ENCODE peak calls at places on chromosomes 2 and 18, in ten cellular contexts. A is neural progenitor cell, U is mammary epithelial cell, L is fibroblast of lung, X is MM.1S, K is HepG2, Z is astrocyte, V is H1, O is GM23248, J is DND-41. M is an unnamed sample. For H3K9me3, the result is how much of the 10 kb centered on the place peaks cover.

GRCh38 chr18:48371854-48372598 is 37.2 kb downstream of the ZBTB7C start:
- DNase-seq in A (no peak), U (no peak), L (no peak), X (no peak), K (no peak), Z (no peak), V (no peak), O (no peak), J (no peak), M (no peak)

GRCh38 chr2:66509326-66509811 is 74.4 kb downstream of the MEIS1 start:
- DNase-seq in A (no peak), U (peak), L (no peak), X (no peak), K (no peak), Z (peak), V (no peak), O (peak), J (no peak), M (peak)

GRCh38 chr2:43480874-43481273 is 115.0 kb downstream of the THADA start:
- DNase-seq in A (no peak), U (no peak), L (no peak), X (no peak), K (no peak), Z (peak), V (no peak), O (no peak), J (no peak), M (no peak)

GRCh38 chr18:29309352-29309751 is 1132.4 kb upstream of the CDH2 start:
- DNase-seq in A (no peak), U (no peak), L (no peak), X (no peak), K (no peak), Z (no peak), V (no peak), O (no peak), J (no peak), M (no peak)

GRCh38 chr2:88059979-88060906 is 4.7 kb upstream of the KRCC1 start:
- DNase-seq in A (peak), U (peak), L (peak), X (peak), K (peak), Z (peak), V (no peak), O (peak), J (peak), M (peak)

GRCh38 chr2:170005702-170006101 is 172.2 kb upstream of the MYO3B start:
- DNase-seq in A (peak), U (peak), L (no peak), X (no peak), K (no peak), Z (no peak), V (no peak), O (no peak), J (no peak), M (no peak)

GRCh38 chr2:186913870-186914269 is 64.9 kb upstream of the ZSWIM2 start:
- DNase-seq in A (no peak), U (no peak), L (no peak), X (peak), K (no peak), Z (no peak), V (no peak), O (no peak), J (no peak), M (no peak)

GRCh38 chr2:240903191-240904060 is 2.7 kb upstream of the CROCC2 start:
- DNase-seq in A (no peak), U (no peak), L (no peak), X (no peak), K (no peak), Z (no peak), V (no peak), O (no peak), J (no peak), M (no peak)

GRCh38 chr2:151688719-151689118 is 45.6 kb downstream of the NEB start:
- DNase-seq in A (no peak), U (no peak), L (no peak), X (no peak), K (no peak), Z (no peak), V (no peak), O (no peak), J (no peak), M (no peak)

GRCh38 chr2:173171924-173172643 is 96.4 kb downstream of the MAP3K20 start:
- DNase-seq in A (no peak), U (peak), L (peak), X (no peak), K (no peak), Z (peak), V (no peak), O (no peak), J (no peak), M (no peak)

DNA sequence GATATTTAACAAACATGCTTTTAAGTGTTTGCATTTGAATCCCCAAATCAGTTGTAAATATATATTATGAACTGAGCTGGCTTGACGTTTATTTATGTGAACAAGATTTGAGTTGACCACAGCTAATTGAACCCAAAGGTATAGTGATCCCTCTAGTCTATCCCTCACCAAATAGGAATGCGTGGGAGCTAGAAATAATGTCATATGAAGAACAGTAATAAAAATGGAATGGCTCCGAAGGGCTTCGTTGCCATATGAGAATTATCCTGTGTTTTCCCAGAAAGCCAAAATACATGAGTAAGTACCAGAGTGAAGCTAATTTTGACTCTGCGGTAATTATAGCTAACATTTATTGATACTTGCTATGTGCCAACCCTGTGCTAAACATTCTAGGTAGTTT is 142.7 kb downstream of the ADCYAP1 start:
- DNase-seq in A (no peak), U (no peak), L (no peak), X (no peak), K (no peak), Z (peak), V (no peak), O (peak), J (no peak), M (no peak)
- H3K9me3 ChIP-seq in A (under half), U (under half), L (under half), X (under half), K (under half), Z (under half), V (under half), O (under half), J (under half), M (under half)

DNA sequence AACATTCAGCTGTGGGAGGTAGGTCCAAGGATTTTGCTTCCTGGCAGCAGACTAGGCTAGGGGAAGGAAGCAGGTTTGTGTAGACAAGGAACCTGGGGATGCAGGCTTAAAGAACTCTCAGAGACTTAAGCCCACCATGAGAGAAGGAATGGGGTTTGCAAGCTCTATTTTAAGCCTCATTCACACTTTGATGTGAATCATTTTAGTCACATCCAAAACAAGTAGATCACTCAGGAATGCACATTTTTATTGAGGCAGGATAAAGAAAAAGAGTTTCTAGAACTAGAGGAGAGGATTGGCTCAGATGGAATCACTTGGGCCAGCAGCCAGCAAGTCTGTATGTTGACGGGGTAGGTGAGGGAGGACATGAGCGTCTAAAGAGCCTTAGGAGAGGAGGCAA is 3.3 kb upstream of the NAPG start:
- DNase-seq in A (no peak), U (no peak), L (no peak), X (no peak), K (no peak), Z (no peak), V (no peak), O (no peak), J (no peak), M (no peak)
- H3K9ac ChIP-seq in A (no peak), U (no peak), L (no peak), X (no peak), K (no peak), Z (no peak), V (no peak), O (no peak), J (no peak), M (no peak)

GRCh38 chr18:10454800-10455550 is 540 bp downstream of the APCDD1 start:
- DNase-seq in A (no peak), U (peak), L (peak), X (peak), K (no peak), Z (no peak), V (peak), O (peak), J (no peak), M (no peak)
- TF ChIP-seq EZH2 in A (peak), U (no peak), L (peak), X (no peak), K (peak), Z (no peak), V (peak), O (no peak), J (peak), M (peak)

GRCh38 chr2:2871480-2872308 is 505.9 kb downstream of the EIPR1 start:
- DNase-seq in A (no peak), U (no peak), L (no peak), X (peak), K (no peak), Z (no peak), V (no peak), O (no peak), J (no peak), M (no peak)

GRCh38 chr2:2867371-2867770 is 510.2 kb downstream of the EIPR1 start:
- DNase-seq in A (no peak), U (no peak), L (no peak), X (no peak), K (no peak), Z (no peak), V (no peak), O (no peak), J (no peak), M (no peak)

GRCh38 chr2:2872309-2872617 is 505.4 kb downstream of the EIPR1 start:
- DNase-seq in A (no peak), U (no peak), L (no peak), X (no peak), K (no peak), Z (no peak), V (no peak), O (no peak), J (no peak), M (no peak)

GRCh38 chr2:2868065-2868464 is 509.6 kb downstream of the EIPR1 start:
- DNase-seq in A (peak), U (no peak), L (no peak), X (no peak), K (no peak), Z (no peak), V (no peak), O (no peak), J (no peak), M (no peak)

DNA sequence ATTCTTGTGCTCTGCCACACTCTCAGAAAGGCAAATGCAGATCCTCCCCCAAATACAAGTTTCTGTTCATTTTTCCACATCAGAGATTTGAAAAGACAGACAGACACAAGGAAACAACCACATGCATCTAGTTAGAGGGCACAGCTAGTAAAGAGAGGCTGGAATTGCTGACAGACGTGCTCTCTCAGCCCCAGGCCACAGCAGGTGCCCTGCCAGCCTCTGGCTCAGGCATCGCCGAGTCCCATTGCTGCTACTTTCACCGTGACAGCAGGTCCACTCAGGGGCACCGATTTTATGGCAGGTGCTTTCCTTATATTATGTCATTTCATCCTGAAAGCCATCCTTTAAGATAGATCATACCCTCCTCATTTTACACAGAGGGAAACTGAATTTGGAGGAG is 507.5 kb downstream of the EIPR1 start:
- DNase-seq in A (no peak), U (no peak), L (no peak), X (peak), K (no peak), Z (no peak), V (no peak), O (no peak), J (no peak), M (no peak)
- H3K9me3 ChIP-seq in A (under half), U (under half), L (under half), X (under half), K (under half), Z (under half), V (under half), O (under half), J (under half), M (under half)

DNA sequence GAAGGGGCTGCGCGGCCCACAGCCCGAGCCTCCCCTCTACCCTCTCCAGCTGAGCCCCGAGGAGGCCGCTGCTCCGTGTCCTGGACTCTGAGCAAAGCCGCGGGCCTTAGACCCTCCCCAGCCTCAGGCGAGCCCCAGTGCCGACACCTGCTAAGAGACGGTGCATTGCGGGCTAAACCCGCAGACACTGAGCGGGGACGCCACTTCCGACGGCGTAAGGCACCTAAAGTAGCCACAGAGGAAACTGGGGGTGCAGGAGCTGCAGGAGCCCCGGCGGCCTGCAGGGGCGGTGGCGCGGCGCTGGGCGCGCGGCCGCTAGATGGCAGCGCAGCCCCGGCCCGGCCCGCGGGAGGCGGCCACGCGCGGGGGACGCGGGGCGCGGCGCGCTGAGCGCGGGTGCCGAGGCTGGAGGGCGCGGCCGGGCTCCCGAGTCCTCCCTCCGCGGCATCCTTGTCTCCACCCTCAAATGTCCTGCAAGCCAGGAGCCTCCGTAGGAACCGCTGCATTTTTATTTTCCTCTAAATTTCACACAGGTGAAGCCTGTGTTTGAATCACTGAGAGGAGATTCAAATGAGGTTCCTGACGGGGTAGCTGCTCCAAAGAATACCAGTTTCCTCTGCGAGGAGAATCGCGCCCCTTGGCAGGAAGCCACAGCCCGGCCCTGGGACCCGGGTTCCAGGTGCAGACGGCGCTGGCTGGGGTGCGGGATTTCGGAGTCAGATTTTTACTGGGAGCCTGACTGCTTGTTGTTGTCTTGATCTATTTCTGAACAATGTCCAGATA is 650.5 kb downstream of the GALR1 start:
- DNase-seq in A (peak), U (peak), L (peak), X (peak), K (no peak), Z (peak), V (peak), O (peak), J (no peak), M (peak)
- H3K9ac ChIP-seq in A (no peak), U (no peak), L (no peak), X (no peak), K (no peak), Z (no peak), V (peak), O (no peak), J (no peak), M (no peak)

DNA sequence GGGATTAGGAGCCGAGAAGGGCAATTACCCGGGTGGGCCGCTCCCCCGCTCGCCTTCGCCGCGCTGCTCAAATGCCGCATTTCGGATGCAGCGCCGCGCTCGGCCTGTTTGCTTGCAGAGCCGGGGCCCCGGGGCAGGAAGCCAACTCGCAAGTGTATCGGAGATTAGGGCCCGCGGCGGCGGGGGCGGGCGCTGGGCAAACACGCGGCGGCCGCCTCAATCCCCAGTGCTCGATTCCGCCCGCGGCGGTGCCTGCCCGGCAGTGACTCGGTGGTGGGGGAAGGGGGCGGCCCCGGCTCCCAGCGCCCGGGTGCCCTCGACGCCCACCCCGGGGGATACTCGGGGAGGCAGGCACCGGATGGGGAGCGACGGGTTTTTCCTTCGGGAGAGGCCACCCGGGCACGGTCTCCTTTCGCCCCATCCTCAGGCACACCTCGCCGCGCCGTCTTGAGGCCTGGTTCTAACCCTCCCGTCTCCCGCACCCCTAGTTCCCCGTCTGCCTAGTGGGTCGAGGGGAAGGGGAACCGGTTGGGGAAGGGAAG is 26.6 kb upstream of the NOTO start:
- DNase-seq in A (peak), U (peak), L (peak), X (peak), K (peak), Z (peak), V (peak), O (peak), J (peak), M (peak)
- TF ChIP-seq EZH2 in A (peak), U (peak), L (peak), X (no peak), K (no peak), Z (peak), V (peak), O (no peak), J (no peak), M (no peak)